ENCODE peak calls at places on chromosomes 13 and 19, in nine cellular contexts. N is AG04450; D is CD4-positive, alpha-beta memory T cell; G is esophagus squamous epithelium; Z is heart right ventricle; O is tibial artery; R is skeletal muscle cell; U is fibroblast of the aortic adventitia; I is adrenal gland. Q is an unnamed sample.

GRCh38 chr13:32415019-32415418 is 12.9 kb downstream of the N4BP2L1 start:
- DNase-seq in N (no peak), O (no peak), R (no peak), G (no peak), U (peak; percentile 8), D (no peak), I (no peak), Z (no peak), Q (no peak)

GRCh38 chr13:27960362-27961226 is 8.5 kb downstream of the CDX2 start:
- DNase-seq in D (no peak), Z (peak; percentile 52), O (no peak), U (no peak), G (no peak), I (peak; percentile 9), R (no peak), N (no peak), Q (no peak)

GRCh38 chr13:102839462-102839861 is 6.4 kb upstream of the ERCC5 start:
- DNase-seq in D (no peak), G (no peak), Z (no peak), O (no peak), I (no peak), N (no peak), R (no peak), U (peak; percentile 67), Q (no peak)

GRCh38 chr19:53147645-53148044 is 11.2 kb downstream of the ZNF347 start:
- DNase-seq in D (no peak), G (no peak), U (no peak), N (no peak), I (no peak), R (no peak), Z (no peak), O (no peak), Q (no peak)

GRCh38 chr19:38736036-38736412 is 8.2 kb downstream of the CAPN12 start:
- DNase-seq in N (no peak), I (peak; percentile 75), Z (peak; percentile 51), U (no peak), R (no peak), G (no peak), D (peak; percentile 57), O (peak; percentile 74), Q (no peak)

GRCh38 chr13:60583911-60584753 is 187.1 kb downstream of the TDRD3 start:
- DNase-seq in U (peak; percentile 90), R (no peak), N (peak; percentile 29), G (no peak), I (peak; percentile 11), Z (no peak), O (no peak), D (no peak), Q (no peak)

GRCh38 chr13:72648513-72649065 is 78.8 kb downstream of the MZT1 start:
- DNase-seq in Z (no peak), G (no peak), R (no peak), I (no peak), O (no peak), U (no peak), D (no peak), N (no peak), Q (no peak)

GRCh38 chr13:73092831-73093230 is 34.0 kb downstream of the KLF5 start:
- DNase-seq in I (no peak), R (peak; percentile 41), N (peak; percentile 11), D (peak; percentile 2), U (no peak), Z (no peak), O (no peak), G (no peak), Q (no peak)

GRCh38 chr19:888615-889385 is 4.2 kb downstream of the MED16 start:
- DNase-seq in D (no peak), N (no peak), U (no peak), G (no peak), Z (no peak), O (no peak), I (no peak), R (no peak), Q (no peak)

GRCh38 chr13:90622547-90622946 is 724.9 kb upstream of the MIR17HG start:
- DNase-seq in D (no peak), N (no peak), R (peak; percentile 20), U (peak; percentile 0), I (no peak), G (no peak), Z (no peak), O (no peak), Q (no peak)

GRCh38 chr13:60577761-60578160 is 180.7 kb downstream of the TDRD3 start:
- DNase-seq in I (no peak), D (no peak), N (no peak), O (no peak), R (no peak), G (no peak), U (no peak), Z (no peak), Q (no peak)

GRCh38 chr13:43664700-43665191 is 122.0 kb downstream of the ENOX1 start:
- DNase-seq in U (peak; percentile 70), D (no peak), I (peak; percentile 4), O (no peak), N (peak; percentile 37), G (no peak), Z (peak; percentile 9), R (peak; percentile 62), Q (no peak)

GRCh38 chr13:94711561-94712286 is 621 bp downstream of the SOX21 start:
- DNase-seq in G (no peak), I (no peak), N (no peak), D (no peak), R (no peak), Z (no peak), O (peak; percentile 63), U (no peak), Q (no peak)
- H3K4me3 ChIP-seq in G (peak overlapping the region; percentile 70), I (peak overlapping the region; percentile 28), N (no peak overlapping the region), D (no peak overlapping the region), R (no peak overlapping the region), Z (peak overlapping the region; percentile 32), O (peak overlapping the region; percentile 22), U (peak overlapping the region; percentile 17), Q (peak overlapping the region; percentile 8)

GRCh38 chr19:13025819-13026477 is 30.7 kb downstream of the NFIX start:
- DNase-seq in O (peak; percentile 65), R (no peak), G (no peak), D (no peak), N (no peak), Z (no peak), U (peak; percentile 36), I (no peak), Q (no peak)
- H3K4me3 ChIP-seq in O (peak overlapping the region; percentile 51), R (peak overlapping the region; percentile 20), G (peak overlapping the region; percentile 59), D (no peak overlapping the region), N (peak overlapping the region; percentile 65), Z (peak overlapping the region; percentile 50), U (peak overlapping the region; percentile 86), I (no peak overlapping the region), Q (no peak overlapping the region)

DNA sequence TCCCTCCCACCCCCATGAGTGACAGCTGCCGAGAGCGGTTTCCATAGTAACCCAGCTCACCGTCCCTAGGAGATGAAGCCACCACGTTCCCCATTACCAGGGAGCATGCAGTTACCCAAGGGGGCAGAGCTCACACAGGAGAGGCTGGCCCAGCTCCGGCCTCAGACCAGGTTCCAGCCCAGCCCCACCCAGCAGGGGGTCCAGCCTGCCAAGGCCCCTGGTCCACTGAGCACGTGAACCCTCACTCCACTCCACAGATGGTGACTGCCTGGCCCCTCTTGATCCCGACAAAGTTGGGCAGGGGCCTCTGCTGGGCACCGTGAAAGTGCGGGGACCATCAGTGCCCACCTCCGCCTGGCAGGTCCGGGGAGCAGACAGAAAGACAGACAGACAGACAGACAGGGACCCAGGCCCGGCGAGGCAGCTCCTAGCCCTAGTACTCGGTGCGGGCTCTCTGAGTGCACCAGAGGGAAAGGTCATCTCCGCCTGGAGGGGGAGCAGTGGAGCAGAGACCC is 50.7 kb downstream of the CELF5 start:
- DNase-seq in Z (no peak), O (no peak), D (peak; percentile 30), G (no peak), N (no peak), I (no peak), U (no peak), R (no peak), Q (no peak)
- H3K4me3 ChIP-seq in Z (peak overlapping the region; percentile 34), O (no peak overlapping the region), D (peak overlapping the region; percentile 78), G (peak overlapping the region; percentile 61), N (peak overlapping the region; percentile 50), I (peak overlapping the region; percentile 41), U (peak overlapping the region; percentile 60), R (peak overlapping the region; percentile 44), Q (peak overlapping the region; percentile 58)

DNA sequence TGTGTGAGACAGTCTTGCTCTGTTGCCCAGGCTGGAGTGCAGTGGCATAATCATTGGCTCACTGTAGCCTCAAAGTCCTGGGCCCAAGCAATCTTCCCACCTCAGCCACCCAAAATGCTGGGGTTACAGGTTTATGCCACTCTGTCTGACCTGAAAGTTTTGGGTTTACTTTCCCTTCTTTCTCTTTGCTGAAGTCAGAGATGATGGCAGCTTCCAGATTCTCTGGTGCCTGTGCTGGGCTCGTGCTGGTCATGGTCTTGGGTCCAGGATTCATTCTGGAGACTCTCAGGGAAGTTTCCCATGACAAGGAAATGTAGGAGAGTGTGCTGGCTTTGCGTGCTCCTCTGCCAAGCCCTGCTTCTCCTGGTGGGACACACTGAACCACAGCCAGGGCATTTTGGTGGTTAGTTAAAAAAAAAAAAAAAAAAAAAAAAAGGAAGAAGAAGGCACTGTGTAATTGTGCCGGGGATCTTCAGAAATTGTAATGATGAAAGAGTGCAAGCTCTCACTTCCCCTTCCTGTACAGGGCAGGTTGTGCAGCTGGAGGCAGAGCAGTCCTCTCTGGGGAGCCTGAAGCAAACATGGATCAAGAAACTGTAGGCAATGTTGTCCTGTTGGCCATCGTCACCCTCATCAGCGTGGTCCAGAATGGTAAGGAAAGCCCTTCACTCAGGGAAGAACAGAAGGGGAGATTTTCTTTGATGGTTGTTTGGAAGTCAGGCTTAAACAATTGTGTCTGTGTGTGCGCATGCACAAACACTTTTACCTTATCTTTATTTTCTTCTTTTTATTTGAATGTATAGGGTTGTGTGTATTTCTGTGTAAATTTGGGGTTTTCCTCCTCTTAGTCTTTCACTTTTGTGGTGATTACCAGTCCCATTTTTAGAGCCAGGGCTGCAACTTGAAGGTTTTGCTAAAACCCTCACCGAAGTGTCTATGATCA is at the start of gene ALOX5AP:
- DNase-seq in U (no peak), Z (no peak), G (no peak), I (peak; percentile 4), N (no peak), D (peak; percentile 53), R (no peak), O (no peak), Q (peak; percentile 65)
- H3K4me3 ChIP-seq in U (no peak within 1 kb of the TSS), Z (peak within 1 kb of the TSS; percentile 29), G (peak within 1 kb of the TSS; percentile 47), I (peak within 1 kb of the TSS; percentile 37), N (no peak within 1 kb of the TSS), D (peak within 1 kb of the TSS; percentile 55), R (no peak within 1 kb of the TSS), O (peak within 1 kb of the TSS; percentile 8), Q (peak within 1 kb of the TSS; percentile 19)

DNA sequence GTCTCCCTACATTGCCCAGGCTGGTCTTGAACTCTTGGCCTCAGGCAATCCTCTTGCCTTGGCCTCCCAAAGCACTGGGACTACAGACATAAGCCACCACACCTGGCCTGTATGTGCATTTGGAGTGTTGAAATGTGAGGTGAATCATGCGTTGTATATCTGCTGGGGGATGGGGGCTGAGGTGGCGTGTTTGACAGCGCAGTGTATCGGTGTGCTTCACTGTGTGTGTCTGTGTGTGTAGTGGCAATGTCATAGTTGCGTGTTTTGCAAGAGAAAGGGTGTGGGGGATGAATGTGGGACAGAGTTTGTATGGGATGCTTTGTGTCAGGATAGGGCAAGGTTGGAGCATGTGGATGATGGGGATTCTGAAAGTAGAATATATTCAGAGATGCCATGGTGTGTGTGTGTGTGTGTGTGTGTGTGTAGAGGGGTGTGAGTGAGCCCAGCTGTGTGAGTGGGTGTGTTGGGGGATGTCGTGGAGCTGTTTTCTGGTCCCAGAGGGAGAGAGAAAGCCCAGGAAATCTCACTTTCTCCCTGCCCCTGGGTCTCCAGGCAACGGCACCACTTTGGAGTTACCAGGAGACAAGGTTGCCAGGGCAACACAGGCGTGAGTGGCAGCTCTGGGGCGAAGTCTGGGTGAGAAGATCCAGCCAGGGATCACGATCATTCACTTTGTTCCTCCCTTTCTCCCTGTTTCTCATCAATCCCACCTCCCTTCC is 1.1 kb upstream of the SWSAP1 start:
- DNase-seq in R (no peak), O (no peak), I (no peak), U (peak; percentile 22), D (no peak), N (no peak), G (no peak), Z (no peak), Q (no peak)
- H3K4me3 ChIP-seq in R (no peak overlapping the region), O (no peak overlapping the region), I (no peak overlapping the region), U (no peak overlapping the region), D (peak overlapping the region; percentile 57), N (no peak overlapping the region), G (no peak overlapping the region), Z (no peak overlapping the region), Q (peak overlapping the region; percentile 76)

Q was measured in GM12864.